ENCODE peak calls at places on chromosomes 16 and 17, in six cellular contexts. C is left ventricle myocardium inferior, J is WTC11, M is colonic mucosa, E is AG09309, Y is astrocyte of the cerebellum. L is an unnamed sample.
A peak's percentile ranks its signal among the peaks of the same experiment; 100 is the strongest.

GRCh38 chr17:32461853-32462617 is 17.7 kb downstream of the PSMD11 start:
- DNase-seq in C (no peak), J (peak; percentile 71), M (peak; percentile 60), E (no peak), Y (peak; percentile 29), L (peak; percentile 75)

GRCh38 chr17:8393470-8394231 is 4.0 kb downstream of the RNF222 start:
- DNase-seq in C (no peak), J (no peak), M (peak; percentile 41), E (no peak), Y (no peak), L (no peak)

GRCh38 chr16:86761117-86761971 is 183.0 kb downstream of the FOXL1 start:
- DNase-seq in C (peak; percentile 69), J (peak; percentile 89), M (peak; percentile 48), E (no peak), Y (no peak), L (peak; percentile 84)

GRCh38 chr17:4512156-4513112 is 13.8 kb downstream of the SPNS2 start:
- DNase-seq in C (no peak), J (no peak), M (no peak), E (no peak), Y (no peak), L (no peak)

GRCh38 chr17:63029520-63029919 is 63.5 kb downstream of the TANC2 start:
- DNase-seq in C (no peak), J (no peak), M (no peak), E (peak; percentile 17), Y (no peak), L (no peak)

GRCh38 chr17:10001296-10001904 is 96.3 kb upstream of the RCVRN start:
- DNase-seq in C (no peak), J (no peak), M (no peak), E (no peak), Y (no peak), L (no peak)

GRCh38 chr17:4947411-4948165 is 742 bp downstream of the PFN1 start:
- DNase-seq in C (peak; percentile 67), J (peak; percentile 59), M (peak; percentile 80), E (no peak), Y (no peak), L (peak; percentile 44)

GRCh38 chr16:22216191-22216831 is 10.2 kb downstream of the EEF2K start:
- DNase-seq in C (no peak), J (no peak), M (no peak), E (no peak), Y (no peak), L (no peak)

GRCh38 chr16:50388491-50388890 is 19.7 kb upstream of the BRD7 start:
- DNase-seq in C (no peak), J (no peak), M (no peak), E (no peak), Y (no peak), L (no peak)

GRCh38 chr16:56994311-56994710 is 5.0 kb downstream of the NLRC5 start:
- DNase-seq in C (no peak), J (no peak), M (no peak), E (no peak), Y (no peak), L (no peak)

GRCh38 chr17:49646391-49647255 is 31.3 kb downstream of the SPOP start:
- DNase-seq in C (no peak), J (no peak), M (no peak), E (no peak), Y (peak; percentile 53), L (peak; percentile 60)

GRCh38 chr17:28968269-28968913 is 17.1 kb upstream of the PHF12 start:
- DNase-seq in C (no peak), J (no peak), M (no peak), E (no peak), Y (no peak), L (no peak)

GRCh38 chr16:4359914-4360313 is 8.8 kb upstream of the PAM16 start:
- DNase-seq in C (no peak), J (no peak), M (no peak), E (no peak), Y (no peak), L (no peak)

GRCh38 chr17:80214878-80215210 is 5.3 kb downstream of the SGSH start:
- DNase-seq in C (no peak), J (no peak), M (no peak), E (no peak), Y (no peak), L (no peak)

GRCh38 chr17:31915456-31916100 is 14.1 kb upstream of the UTP6 start:
- DNase-seq in C (no peak), J (no peak), M (no peak), E (no peak), Y (no peak), L (no peak)

GRCh38 chr17:16352838-16353701 is at the start of gene CENPV:
- DNase-seq in C (peak; percentile 32), J (peak; percentile 86), M (peak; percentile 56), E (no peak), Y (no peak), L (peak; percentile 66)

GRCh38 chr16:14358697-14359305 is 271.3 kb downstream of the PARN start:
- DNase-seq in C (no peak), J (no peak), M (no peak), E (no peak), Y (no peak), L (no peak)

DNA sequence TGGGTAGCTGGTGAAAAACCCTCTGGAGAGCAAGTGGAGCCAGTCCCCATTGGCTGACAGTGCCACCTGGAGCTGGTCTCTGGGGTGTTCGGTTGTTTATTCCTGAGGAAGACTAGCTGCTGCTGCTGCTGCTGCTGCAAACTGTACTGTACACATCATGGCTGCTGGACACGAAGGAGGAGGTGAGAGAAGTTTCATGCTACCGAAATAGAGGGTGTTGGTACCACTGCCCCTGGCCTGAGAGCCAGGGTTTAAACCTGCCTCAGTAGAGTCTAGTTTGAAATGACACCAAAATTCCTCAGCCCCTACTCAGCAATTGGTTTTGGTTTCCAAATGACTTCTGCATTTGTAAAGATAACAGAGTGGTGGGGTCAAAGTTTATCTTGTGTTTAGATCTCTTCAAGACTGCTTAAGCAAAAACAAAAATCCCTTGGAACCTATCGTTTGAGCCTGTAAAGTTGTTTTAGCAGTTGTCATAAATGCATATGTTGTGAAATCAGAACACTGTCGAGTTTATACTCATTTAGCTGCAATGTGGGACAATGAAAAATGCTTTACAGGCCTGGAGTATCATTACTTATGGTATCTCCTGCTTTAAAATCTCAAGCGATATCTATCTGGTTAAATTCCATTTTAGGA is 40.8 kb downstream of the CYB5B start:
- DNase-seq in C (no peak), J (no peak), M (peak; percentile 27), E (no peak), Y (peak; percentile 15), L (peak; percentile 12)
- TF ChIP-seq CTCF in C (peak; percentile 12), J (no peak), M (no peak), E (no peak), Y (peak; percentile 19), L (no peak)

GRCh38 chr16:54936979-54937672 is 6.5 kb downstream of the IRX5 start:
- DNase-seq in C (no peak), J (peak; percentile 86), M (no peak), E (no peak), Y (peak; percentile 62), L (no peak)

GRCh38 chr16:54939537-54940278 is 9.0 kb downstream of the IRX5 start:
- DNase-seq in C (no peak), J (peak; percentile 56), M (no peak), E (no peak), Y (no peak), L (no peak)

GRCh38 chr16:54938351-54939346 is 8.0 kb downstream of the IRX5 start:
- DNase-seq in C (no peak), J (peak; percentile 30), M (no peak), E (no peak), Y (no peak), L (no peak)

GRCh38 chr16:54936086-54936978 is 5.7 kb downstream of the IRX5 start:
- DNase-seq in C (no peak), J (peak; percentile 74), M (no peak), E (no peak), Y (no peak), L (no peak)

DNA sequence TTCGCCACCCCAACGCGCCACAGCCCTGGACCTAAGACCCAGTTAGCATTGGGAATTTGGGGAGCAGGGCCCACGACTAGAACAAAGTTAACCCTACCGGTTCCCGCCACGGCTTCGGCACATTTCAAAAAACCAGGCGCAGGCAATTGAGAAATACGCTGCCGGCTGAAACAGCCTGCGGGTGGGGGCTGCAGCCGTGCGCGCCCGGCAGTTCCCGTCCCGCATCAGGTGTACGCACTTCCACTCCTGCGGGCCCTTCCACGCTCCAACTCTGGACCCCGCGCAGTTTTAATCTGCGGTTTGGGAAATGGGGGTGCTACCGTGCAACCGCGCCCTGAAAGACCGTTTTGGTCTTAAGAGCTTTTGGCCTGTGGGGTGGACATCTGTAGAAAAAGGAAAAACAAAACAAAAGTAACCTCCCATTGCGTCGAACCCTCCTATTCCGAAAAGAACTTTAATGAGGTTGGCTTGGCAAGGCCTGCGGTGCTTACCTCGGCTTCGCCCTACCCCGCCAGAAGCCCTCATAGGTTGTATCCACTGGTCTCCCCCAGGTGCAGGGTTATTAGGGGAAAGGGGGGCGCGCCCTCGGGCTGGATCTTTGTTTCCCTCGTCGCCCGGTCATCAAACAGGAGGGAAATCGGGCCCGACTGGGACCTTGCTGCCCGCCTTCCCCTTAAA is 7.1 kb downstream of the IRX5 start:
- DNase-seq in C (no peak), J (no peak), M (no peak), E (no peak), Y (no peak), L (no peak)
- TF ChIP-seq CTCF in C (no peak), J (no peak), M (no peak), E (no peak), Y (no peak), L (no peak)

GRCh38 chr17:6327007-6327406 is 107.9 kb downstream of the AIPL1 start:
- DNase-seq in C (peak; percentile 47), J (peak; percentile 37), M (no peak), E (no peak), Y (no peak), L (no peak)
- TF ChIP-seq CTCF in C (peak; percentile 38), J (no peak), M (no peak), E (no peak), Y (peak; percentile 4), L (no peak)

GRCh38 chr16:31199430-31200041 is 3.0 kb downstream of the PYCARD start:
- DNase-seq in C (no peak), J (no peak), M (no peak), E (no peak), Y (no peak), L (no peak)

GRCh38 chr16:31202402-31203385 is at the start of gene PYCARD:
- DNase-seq in C (peak; percentile 74), J (peak; percentile 57), M (peak; percentile 81), E (no peak), Y (no peak), L (peak; percentile 56)

GRCh38 chr16:31201511-31202401 is 804 bp downstream of the PYCARD start:
- DNase-seq in C (peak; percentile 35), J (peak; percentile 54), M (peak; percentile 84), E (no peak), Y (no peak), L (peak; percentile 51)

GRCh38 chr16:31198207-31198882 is 4.2 kb downstream of the PYCARD start:
- DNase-seq in C (no peak), J (no peak), M (no peak), E (no peak), Y (no peak), L (no peak)

DNA sequence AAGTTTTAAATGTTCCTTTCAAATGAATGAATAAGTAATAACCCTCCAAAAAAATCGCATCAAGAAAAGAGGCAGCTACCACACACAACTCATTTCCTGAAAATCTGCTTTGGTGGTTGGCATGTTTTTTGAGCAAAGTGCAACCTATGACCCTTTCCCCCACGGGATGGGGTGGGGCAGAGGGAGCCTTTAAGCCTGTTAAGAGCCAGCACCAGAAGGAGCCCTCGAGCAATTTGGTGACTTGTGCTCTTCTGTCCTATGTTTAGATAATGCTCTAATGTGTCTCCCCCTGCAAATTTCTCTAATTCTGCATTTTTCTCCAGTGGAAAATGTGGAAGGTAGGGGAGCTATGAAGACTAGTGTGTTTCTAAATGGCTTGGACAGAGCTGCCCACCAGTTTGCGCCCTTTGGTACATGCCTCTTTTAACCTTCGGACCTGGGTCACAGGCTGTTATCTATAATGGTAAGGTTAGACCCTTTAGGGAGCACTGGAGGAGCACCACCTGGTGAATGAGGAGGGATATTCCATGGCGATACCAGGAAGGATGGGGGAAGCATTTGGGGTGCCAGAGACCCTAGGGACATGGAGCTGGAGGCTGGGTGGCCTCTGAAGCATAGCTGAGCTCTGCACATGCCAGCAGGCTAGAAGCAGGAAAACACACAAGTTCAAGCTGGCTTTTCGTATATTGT is 1.6 kb downstream of the PYCARD start:
- DNase-seq in C (no peak), J (no peak), M (peak; percentile 68), E (no peak), Y (no peak), L (peak; percentile 37)
- TF ChIP-seq CTCF in C (no peak), J (no peak), M (no peak), E (peak; percentile 19), Y (peak; percentile 10), L (no peak)

L was measured in Calu3.